ENCODE peak calls at places on chromosomes 1 and 21, in five cellular contexts. W is GM12892, M is HepG2, Y is SK-N-SH, I is H1. H is an unnamed sample.

GRCh38 chr1:26856181-26856580 is 6.8 kb upstream of the SFN start:
- DNase-seq in W (no peak), M (no peak), Y (no peak), I (no peak), H (no peak)

GRCh38 chr1:200316148-200316803 is 93.6 kb downstream of the ZNF281 start:
- DNase-seq in W (no peak), M (no peak), Y (no peak), I (no peak), H (no peak)

GRCh38 chr1:155175927-155176371 is 2.3 kb downstream of the TRIM46 start:
- DNase-seq in W (no peak), M (no peak), Y (peak; percentile 43), I (no peak), H (no peak)

GRCh38 chr1:227890451-227891222 is 57.1 kb downstream of the WNT9A start:
- DNase-seq in W (no peak), M (no peak), Y (peak; percentile 20), I (no peak), H (peak; percentile 16)

GRCh38 chr21:28554660-28555475 is 437.8 kb downstream of the LTN1 start:
- DNase-seq in W (no peak), M (no peak), Y (no peak), I (no peak), H (no peak)

GRCh38 chr1:154845879-154846278 is 24.2 kb downstream of the KCNN3 start:
- DNase-seq in W (no peak), M (no peak), Y (peak; percentile 54), I (no peak), H (no peak)

GRCh38 chr1:200895801-200896570 is 1.3 kb downstream of the INAVA start:
- DNase-seq in W (no peak), M (peak; percentile 49), Y (no peak), I (no peak), H (no peak)

GRCh38 chr1:179021873-179022272 is 3.8 kb upstream of the FAM20B start:
- DNase-seq in W (no peak), M (peak; percentile 18), Y (peak; percentile 35), I (no peak), H (no peak)

GRCh38 chr1:23393706-23394105 is 24.1 kb upstream of the ZNF436 start:
- DNase-seq in W (no peak), M (no peak), Y (no peak), I (no peak), H (no peak)

GRCh38 chr1:212531796-212532195 is 76.8 kb upstream of the ATF3 start:
- DNase-seq in W (no peak), M (no peak), Y (no peak), I (no peak), H (no peak)

GRCh38 chr1:41015281-41015680 is 6.2 kb downstream of the SLFNL1 start:
- DNase-seq in W (no peak), M (no peak), Y (peak; percentile 27), I (no peak), H (no peak)

GRCh38 chr1:89322402-89322801 is 41.5 kb upstream of the GBP6 start:
- DNase-seq in W (no peak), M (no peak), Y (no peak), I (no peak), H (no peak)

GRCh38 chr1:62111084-62111483 is 83.6 kb upstream of the L1TD1 start:
- DNase-seq in W (no peak), M (no peak), Y (no peak), I (no peak), H (no peak)

GRCh38 chr1:33181906-33182305 is at the start of gene TRIM62:
- DNase-seq in W (peak; percentile 90), M (peak; percentile 50), Y (peak; percentile 98), I (peak; percentile 61), H (peak; percentile 95)

GRCh38 chr1:201166964-201167624 is 12.8 kb upstream of the TMEM9 start:
- DNase-seq in W (no peak), M (no peak), Y (no peak), I (no peak), H (no peak)

GRCh38 chr1:180563013-180563827 is 4.5 kb downstream of the OVAAL start:
- DNase-seq in W (no peak), M (peak; percentile 27), Y (no peak), I (no peak), H (no peak)

GRCh38 chr1:168621356-168621755 is 45.0 kb downstream of the XCL1 start:
- DNase-seq in W (no peak), M (no peak), Y (no peak), I (no peak), H (no peak)

GRCh38 chr1:210232524-210233215 is at the start of gene SERTAD4:
- DNase-seq in W (no peak), M (no peak), Y (peak; percentile 88), I (no peak), H (no peak)

GRCh38 chr1:4963251-4963650 is 308.8 kb downstream of the AJAP1 start:
- DNase-seq in W (no peak), M (no peak), Y (no peak), I (no peak), H (no peak)

GRCh38 chr1:38076038-38076437 is 29.4 kb upstream of the POU3F1 start:
- DNase-seq in W (no peak), M (no peak), Y (no peak), I (no peak), H (no peak)

GRCh38 chr1:234955107-234955731 is 173.4 kb downstream of the TOMM20 start:
- DNase-seq in W (no peak), M (no peak), Y (no peak), I (no peak), H (no peak)

GRCh38 chr21:34545079-34545884 is 33.3 kb upstream of the KCNE1 start:
- DNase-seq in W (peak; percentile 38), M (peak; percentile 62), Y (no peak), I (no peak), H (peak; percentile 47)

GRCh38 chr1:220367833-220368232 is 95.6 kb upstream of the RAB3GAP2 start:
- DNase-seq in W (no peak), M (no peak), Y (no peak), I (no peak), H (no peak)

GRCh38 chr21:41234574-41234973 is 66.6 kb downstream of the BACE2 start:
- DNase-seq in W (no peak), M (no peak), Y (no peak), I (no peak), H (no peak)

GRCh38 chr1:29186707-29187106 is 5.0 kb upstream of the SRSF4 start:
- DNase-seq in W (no peak), M (no peak), Y (no peak), I (no peak), H (no peak)

GRCh38 chr21:25375675-25376074 is 231.6 kb downstream of the MRPL39 start:
- DNase-seq in W (no peak), M (no peak), Y (no peak), I (no peak), H (no peak)

GRCh38 chr21:29578306-29578705 is 279.6 kb downstream of the BACH1 start:
- DNase-seq in W (no peak), M (no peak), Y (peak; percentile 37), I (no peak), H (no peak)

GRCh38 chr21:32921632-32922230 is 104.0 kb upstream of the OLIG2 start:
- DNase-seq in W (no peak), M (no peak), Y (no peak), I (peak; percentile 23), H (no peak)
- TF ChIP-seq TAF1 in W (no peak), M (no peak), Y (no peak), I (no peak), H (no peak)

GRCh38 chr1:39110325-39110851 is 84.2 kb downstream of the NDUFS5 start:
- DNase-seq in W (no peak), M (no peak), Y (no peak), I (no peak), H (no peak)
- TF ChIP-seq TAF1 in W (no peak), M (no peak), Y (no peak), I (no peak), H (no peak)

DNA sequence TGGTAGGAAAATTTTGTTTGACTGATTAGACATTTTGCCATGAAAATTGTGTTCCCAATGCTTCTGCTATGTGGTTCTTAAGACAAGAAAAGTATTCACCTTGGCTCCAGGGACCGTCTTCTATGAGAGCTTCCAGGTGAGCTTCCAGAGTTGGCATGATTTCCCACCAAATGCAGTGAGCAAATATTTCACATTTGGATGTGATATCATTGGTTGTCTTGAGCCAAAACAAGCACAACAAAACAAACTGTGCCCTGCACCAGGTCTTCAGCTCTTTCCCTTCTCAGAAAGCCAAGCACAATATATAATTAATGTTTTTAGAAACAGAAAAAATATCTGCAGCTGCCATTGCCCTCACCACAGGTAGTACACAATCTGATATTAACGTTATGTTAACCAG is 1009.0 kb downstream of the PLA2G4A start:
- DNase-seq in W (no peak), M (no peak), Y (no peak), I (no peak), H (no peak)
- TF ChIP-seq TAF1 in W (no peak), M (no peak), Y (no peak), I (no peak), H (no peak)

GRCh38 chr1:10613340-10613739 is 138.6 kb downstream of the PEX14 start:
- DNase-seq in W (no peak), M (no peak), Y (no peak), I (no peak), H (no peak)

GRCh38 chr1:10608690-10609089 is 133.9 kb downstream of the PEX14 start:
- DNase-seq in W (no peak), M (no peak), Y (no peak), I (no peak), H (no peak)

GRCh38 chr1:10612446-10613160 is 137.9 kb downstream of the PEX14 start:
- DNase-seq in W (no peak), M (no peak), Y (peak; percentile 83), I (no peak), H (no peak)

GRCh38 chr1:10613861-10614260 is 139.1 kb downstream of the PEX14 start:
- DNase-seq in W (no peak), M (no peak), Y (no peak), I (no peak), H (no peak)

DNA sequence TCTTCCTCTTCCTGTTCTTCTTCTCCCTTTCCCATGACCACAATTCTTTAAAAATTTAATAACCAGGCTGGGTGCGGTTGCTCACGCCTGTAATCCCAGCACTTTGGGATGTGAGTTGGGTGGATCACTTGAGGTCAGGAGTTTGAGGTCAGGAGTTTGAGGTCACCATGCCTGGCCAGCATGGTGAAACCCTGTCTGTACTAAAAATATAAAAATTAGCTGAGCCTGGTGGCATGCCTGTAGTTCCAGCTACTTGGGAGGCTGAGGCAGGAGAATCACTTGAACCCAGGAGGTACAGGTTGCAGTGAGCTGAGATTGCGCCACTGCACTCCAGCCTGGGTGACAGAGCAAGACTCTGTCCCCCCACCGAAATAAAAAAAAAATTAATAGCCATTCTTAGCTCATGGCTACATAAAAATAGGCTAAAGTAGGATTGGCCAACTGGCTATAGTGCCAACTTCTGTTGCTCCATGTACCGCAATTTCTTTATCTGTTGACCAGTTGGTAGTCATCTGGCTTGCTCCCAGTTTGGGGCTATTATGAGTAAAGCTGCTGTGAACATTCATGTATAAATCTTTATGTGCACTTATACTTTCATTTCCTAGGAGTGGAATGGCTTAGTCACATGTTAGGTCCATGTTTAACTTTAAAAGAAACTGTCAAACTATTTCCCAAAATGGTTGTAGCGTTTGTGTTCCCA is 136.3 kb downstream of the PEX14 start:
- DNase-seq in W (no peak), M (no peak), Y (no peak), I (no peak), H (no peak)
- TF ChIP-seq TAF1 in W (no peak), M (no peak), Y (no peak), I (no peak), H (no peak)